ENCODE peak calls at places on chromosomes 16 and 17, in seven cellular contexts. X is IMR-90, T is A549, B is tibial nerve, I is gastrocnemius medialis, P is heart left ventricle, C is spleen. G is an unnamed sample.

GRCh38 chr16:47142469-47143328 is 1.0 kb downstream of the NETO2 start:
- DNase-seq in X (peak), T (peak), B (no peak), I (no peak), P (peak), C (peak), G (no peak)

GRCh38 chr16:79792952-79793351 is 192.4 kb upstream of the MAF start:
- DNase-seq in X (no peak), T (no peak), B (no peak), I (no peak), P (no peak), C (no peak), G (no peak)

GRCh38 chr17:44203731-44204452 is 4.2 kb upstream of the ATXN7L3 start:
- DNase-seq in X (peak), T (peak), B (no peak), I (no peak), P (no peak), C (no peak), G (no peak)

GRCh38 chr16:10065014-10065413 is 117.2 kb downstream of the GRIN2A start:
- DNase-seq in X (no peak), T (no peak), B (no peak), I (no peak), P (no peak), C (no peak), G (no peak)

GRCh38 chr16:57639172-57639571 is 10.7 kb downstream of the ADGRG1 start:
- DNase-seq in X (no peak), T (no peak), B (no peak), I (no peak), P (peak), C (no peak), G (no peak)

GRCh38 chr16:194516-194915 is 14.3 kb downstream of the HBQ1 start:
- DNase-seq in X (peak), T (no peak), B (no peak), I (no peak), P (no peak), C (no peak), G (no peak)

GRCh38 chr16:12735805-12736204 is 67.9 kb downstream of the CPPED1 start:
- DNase-seq in X (no peak), T (no peak), B (no peak), I (no peak), P (no peak), C (no peak), G (no peak)

GRCh38 chr16:10325783-10326543 is 59.9 kb upstream of the ATF7IP2 start:
- DNase-seq in X (no peak), T (no peak), B (no peak), I (no peak), P (peak), C (no peak), G (no peak)

GRCh38 chr17:17342242-17342945 is 39.2 kb downstream of the NT5M start:
- DNase-seq in X (no peak), T (no peak), B (no peak), I (no peak), P (no peak), C (peak), G (no peak)

GRCh38 chr17:43832168-43832975 is 574 bp downstream of the MPP3 start:
- DNase-seq in X (peak), T (peak), B (no peak), I (no peak), P (peak), C (peak), G (peak)

GRCh38 chr16:53836142-53836541 is 132.2 kb downstream of the FTO start:
- DNase-seq in X (no peak), T (no peak), B (no peak), I (no peak), P (no peak), C (no peak), G (no peak)

GRCh38 chr16:66270333-66270927 is 96.1 kb upstream of the CDH5 start:
- DNase-seq in X (peak), T (peak), B (peak), I (no peak), P (peak), C (peak), G (no peak)

GRCh38 chr17:58332720-58333395 is 4.3 kb upstream of the TSPOAP1 start:
- DNase-seq in X (no peak), T (no peak), B (no peak), I (no peak), P (no peak), C (peak), G (no peak)

GRCh38 chr16:85065099-85065498 is 37.5 kb downstream of the KIAA0513 start:
- DNase-seq in X (no peak), T (no peak), B (no peak), I (no peak), P (no peak), C (no peak), G (no peak)

GRCh38 chr16:66843191-66843590 is 1.0 kb upstream of the CA7 start:
- DNase-seq in X (no peak), T (no peak), B (no peak), I (no peak), P (no peak), C (no peak), G (no peak)

GRCh38 chr16:53224932-53225533 is 170.2 kb downstream of the CHD9 start:
- DNase-seq in X (peak), T (peak), B (no peak), I (no peak), P (no peak), C (no peak), G (no peak)

GRCh38 chr17:69959291-69959690 is 115.7 kb upstream of the KCNJ16 start:
- DNase-seq in X (no peak), T (no peak), B (no peak), I (no peak), P (no peak), C (no peak), G (no peak)

GRCh38 chr17:78793968-78794367 is 11.9 kb upstream of the CYTH1 start:
- DNase-seq in X (no peak), T (no peak), B (no peak), I (no peak), P (no peak), C (no peak), G (no peak)

GRCh38 chr16:24652209-24652712 is 77.2 kb upstream of the TNRC6A start:
- DNase-seq in X (no peak), T (no peak), B (no peak), I (no peak), P (no peak), C (no peak), G (peak)

GRCh38 chr17:63966646-63967265 is 6.0 kb downstream of the SCN4A start:
- DNase-seq in X (no peak), T (no peak), B (no peak), I (no peak), P (no peak), C (no peak), G (no peak)

GRCh38 chr16:24499193-24499814 is 40.1 kb upstream of the RBBP6 start:
- DNase-seq in X (peak), T (peak), B (no peak), I (no peak), P (no peak), C (no peak), G (no peak)

GRCh38 chr17:64780096-64781012 is 118.2 kb upstream of the SMURF2 start:
- DNase-seq in X (no peak), T (peak), B (no peak), I (no peak), P (peak), C (peak), G (peak)

GRCh38 chr17:72365857-72366415 is 245.1 kb downstream of the SOX9 start:
- DNase-seq in X (peak), T (no peak), B (no peak), I (no peak), P (no peak), C (no peak), G (no peak)

GRCh38 chr16:60636117-60636516 is 1400.1 kb downstream of the CDH8 start:
- DNase-seq in X (no peak), T (no peak), B (no peak), I (no peak), P (no peak), C (no peak), G (no peak)

GRCh38 chr17:55116440-55116914 is 147.9 kb downstream of the STXBP4 start:
- DNase-seq in X (no peak), T (no peak), B (no peak), I (no peak), P (no peak), C (no peak), G (no peak)

GRCh38 chr16:65274576-65274975 is 152.7 kb upstream of the CDH11 start:
- DNase-seq in X (no peak), T (no peak), B (no peak), I (no peak), P (no peak), C (no peak), G (no peak)

GRCh38 chr16:89256651-89257254 is 39.2 kb downstream of the ZNF778 start:
- DNase-seq in X (peak), T (no peak), B (no peak), I (no peak), P (no peak), C (peak), G (no peak)

GRCh38 chr16:61323456-61323855 is 712.8 kb downstream of the CDH8 start:
- DNase-seq in X (no peak), T (no peak), B (no peak), I (no peak), P (no peak), C (no peak), G (no peak)

GRCh38 chr17:17520599-17521232 is 24.5 kb upstream of the RASD1 start:
- DNase-seq in X (no peak), T (no peak), B (no peak), I (no peak), P (no peak), C (no peak), G (no peak)

GRCh38 chr17:77770331-77771105 is 188.0 kb upstream of the TNRC6C start:
- DNase-seq in X (peak), T (peak), B (no peak), I (no peak), P (peak), C (no peak), G (no peak)

GRCh38 chr16:81661082-81661481 is 118.0 kb upstream of the PLCG2 start:
- DNase-seq in X (no peak), T (no peak), B (no peak), I (no peak), P (no peak), C (no peak), G (peak)

GRCh38 chr16:31875112-31875803 is 1.7 kb downstream of the ZNF267 start:
- DNase-seq in X (peak), T (no peak), B (no peak), I (no peak), P (no peak), C (no peak), G (no peak)

GRCh38 chr16:89349947-89350633 is 132.6 kb downstream of the ZNF778 start:
- DNase-seq in X (no peak), T (no peak), B (no peak), I (no peak), P (no peak), C (no peak), G (no peak)

GRCh38 chr17:10186771-10187425 is 11.5 kb downstream of the GAS7 start:
- DNase-seq in X (no peak), T (no peak), B (no peak), I (no peak), P (no peak), C (no peak), G (no peak)

GRCh38 chr17:78214706-78215061 is 631 bp downstream of the BIRC5 start:
- DNase-seq in X (no peak), T (no peak), B (no peak), I (no peak), P (no peak), C (no peak), G (no peak)

GRCh38 chr16:19696312-19696711 is 21.7 kb downstream of the KNOP1 start:
- DNase-seq in X (peak), T (peak), B (peak), I (peak), P (peak), C (peak), G (peak)

GRCh38 chr17:57109393-57110151 is 24.5 kb downstream of the AKAP1 start:
- DNase-seq in X (peak), T (peak), B (no peak), I (peak), P (peak), C (no peak), G (no peak)

GRCh38 chr16:2860826-2861567 is 3.0 kb upstream of the PRSS22 start:
- DNase-seq in X (peak), T (no peak), B (no peak), I (no peak), P (no peak), C (peak), G (no peak)

GRCh38 chr16:87645802-87646201 is 43.5 kb downstream of the JPH3 start:
- DNase-seq in X (no peak), T (no peak), B (no peak), I (no peak), P (no peak), C (no peak), G (no peak)
- H3K4me3 ChIP-seq in X (no peak), T (no peak), B (no peak), I (no peak), P (no peak), C (no peak), G (no peak)

GRCh38 chr17:7351665-7352558 is at the start of gene KCTD11:
- DNase-seq in X (peak), T (peak), B (peak), I (peak), P (peak), C (peak), G (peak)
- TF ChIP-seq POLR2A in X (peak), T (peak), B (peak), I (peak), P (no peak), C (peak), G (no peak)

GRCh38 chr16:11392041-11392581 is 46.9 kb downstream of the RMI2 start:
- DNase-seq in X (no peak), T (no peak), B (no peak), I (no peak), P (no peak), C (peak), G (no peak)
- TF ChIP-seq CTCF in X (no peak), T (no peak), B (no peak), I (no peak), P (no peak), C (no peak), G (no peak)

GRCh38 chr16:75541236-75541635 is 5.3 kb upstream of the CHST5 start:
- DNase-seq in X (no peak), T (no peak), B (no peak), I (no peak), P (no peak), C (no peak), G (no peak)
- H3K4me3 ChIP-seq in X (no peak), T (no peak), B (no peak), I (no peak), P (no peak), C (no peak), G (no peak)

DNA sequence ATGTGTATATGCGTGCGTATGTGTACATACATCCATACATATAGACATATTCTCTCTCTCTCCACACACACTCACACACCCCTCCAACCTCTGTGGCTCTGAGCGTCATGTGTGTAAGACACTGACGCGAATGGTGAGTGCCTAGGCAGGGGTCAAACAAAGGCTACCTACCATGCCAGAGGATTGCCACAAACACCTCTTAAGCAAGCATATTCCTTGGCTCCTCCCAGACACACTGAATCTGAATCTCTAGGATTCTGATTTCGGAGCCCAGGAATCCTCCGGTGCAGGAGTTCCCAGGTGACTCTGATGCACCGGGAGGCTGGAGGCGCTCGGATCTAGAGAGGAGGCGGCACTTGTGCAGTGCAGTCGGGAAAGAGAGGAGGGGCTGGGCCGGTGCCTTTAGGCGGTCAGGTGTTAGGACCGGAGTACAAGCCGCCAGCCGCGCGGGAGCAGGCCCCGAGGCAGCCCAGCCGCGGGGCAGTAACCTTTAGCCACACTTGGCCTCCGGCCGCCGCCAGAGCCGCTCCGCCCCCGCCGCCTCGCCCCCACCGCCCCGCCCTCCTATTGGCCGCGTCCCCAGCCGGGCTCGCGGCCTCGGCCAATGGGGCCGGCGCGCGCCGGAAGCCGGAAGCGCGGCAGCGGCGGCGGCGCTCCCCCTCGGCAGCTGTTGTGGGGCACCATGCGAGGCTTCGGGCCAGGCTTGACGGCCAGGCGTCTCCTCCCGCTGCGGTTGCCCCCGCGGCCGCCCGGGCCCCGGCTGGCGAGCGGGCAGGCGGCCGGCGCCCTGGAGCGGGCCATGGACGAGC is at the start of gene MLYCD:
- DNase-seq in X (peak), T (peak), B (peak), I (peak), P (peak), C (peak), G (peak)
- TF ChIP-seq POLR2A in X (peak), T (peak), B (peak), I (peak), P (peak), C (peak), G (no peak)

DNA sequence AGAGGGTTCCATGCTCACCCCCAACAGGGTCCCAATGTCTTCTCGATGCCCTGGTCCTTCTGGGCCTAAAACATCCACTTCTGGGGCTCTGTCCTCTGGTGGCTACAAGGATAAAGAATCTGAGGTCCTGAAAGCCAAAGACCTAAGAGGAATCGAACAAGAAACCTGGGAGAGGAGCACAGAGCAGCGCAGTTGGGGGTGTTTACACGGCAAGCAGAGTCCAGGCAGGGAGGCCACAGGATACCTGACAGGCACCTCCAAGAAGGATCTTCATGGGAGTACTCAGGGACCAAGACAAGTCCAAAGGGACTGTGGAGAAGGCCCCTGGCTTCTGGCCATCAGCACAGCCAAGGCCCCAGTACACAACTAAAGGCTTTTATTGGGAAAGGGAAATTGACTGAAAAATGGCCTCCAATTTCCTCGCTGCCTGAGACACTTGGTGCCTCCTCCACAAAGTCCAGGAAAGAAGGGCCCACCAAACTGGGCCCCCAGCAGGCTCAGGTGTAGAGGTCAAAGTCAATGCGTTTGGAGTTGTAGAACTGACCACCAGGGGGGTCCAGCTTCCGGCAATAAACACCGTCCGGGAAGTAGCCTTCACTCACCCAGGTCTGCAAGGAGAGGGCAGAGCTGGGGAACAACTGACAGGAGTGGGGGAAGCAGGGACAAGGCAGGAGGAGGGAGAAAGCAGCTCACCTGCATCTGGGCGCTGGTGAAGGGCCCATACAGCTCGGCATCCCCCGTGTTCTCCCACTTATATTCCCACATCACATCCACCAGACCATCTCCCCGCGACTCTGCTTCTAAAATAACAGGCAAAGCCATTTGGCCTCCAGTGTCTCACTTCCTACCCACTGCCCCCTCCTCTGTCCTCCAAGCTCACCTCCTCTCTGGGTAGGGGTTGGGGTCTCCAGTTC is 2.4 kb downstream of the CD2BP2 start:
- DNase-seq in X (no peak), T (no peak), B (no peak), I (no peak), P (no peak), C (peak), G (no peak)
- TF ChIP-seq CTCF in X (peak), T (no peak), B (no peak), I (no peak), P (no peak), C (no peak), G (no peak)

GRCh38 chr17:29590979-29591736 is 1.7 kb upstream of the GIT1 start:
- DNase-seq in X (peak), T (peak), B (no peak), I (no peak), P (no peak), C (peak), G (peak)

GRCh38 chr17:29593546-29594440 is 861 bp downstream of the ANKRD13B start:
- DNase-seq in X (peak), T (peak), B (no peak), I (no peak), P (peak), C (peak), G (peak)

GRCh38 chr17:29590261-29590978 is 972 bp upstream of the GIT1 start:
- DNase-seq in X (peak), T (peak), B (no peak), I (no peak), P (no peak), C (peak), G (peak)

GRCh38 chr17:29592850-29593545 is at the start of gene ANKRD13B:
- DNase-seq in X (no peak), T (peak), B (no peak), I (no peak), P (no peak), C (peak), G (peak)

GRCh38 chr17:29591737-29592624 is 951 bp upstream of the ANKRD13B start:
- DNase-seq in X (peak), T (peak), B (peak), I (peak), P (peak), C (peak), G (peak)
- H3K4me3 ChIP-seq in X (no peak), T (peak), B (peak), I (peak), P (peak), C (peak), G (no peak)

GRCh38 chr16:29000019-29000418 is 15.2 kb downstream of the LAT start:
- DNase-seq in X (no peak), T (no peak), B (no peak), I (no peak), P (no peak), C (no peak), G (no peak)
- TF ChIP-seq POLR2A in X (no peak), T (no peak), B (no peak), I (no peak), P (no peak), C (no peak), G (no peak)

G was measured in lower leg skin.